ENCODE peak calls at places on chromosomes 7 and 10, in four cellular contexts. X is ovary, N is GM06990, R is tibial nerve. A is an unnamed sample.

GRCh38 chr7:133912916-133913697 is 214.0 kb upstream of the LRGUK start:
- DNase-seq in X (no peak), N (no peak), R (no peak), A (no peak)

GRCh38 chr10:29119374-29119773 is 169.5 kb upstream of the LYZL1 start:
- DNase-seq in X (peak; percentile 34), N (no peak), R (no peak), A (peak; percentile 76)

GRCh38 chr10:71277914-71278665 is 41.0 kb upstream of the SLC29A3 start:
- DNase-seq in X (no peak), N (no peak), R (no peak), A (no peak)

GRCh38 chr7:129607471-129608120 is 3.9 kb upstream of the NRF1 start:
- DNase-seq in X (no peak), N (no peak), R (no peak), A (peak; percentile 35)

GRCh38 chr7:139321071-139321745 is 19.9 kb upstream of the FMC1 start:
- DNase-seq in X (no peak), N (peak; percentile 13), R (no peak), A (peak; percentile 49)

GRCh38 chr10:124520553-124521428 is 59.2 kb downstream of the LHPP start:
- DNase-seq in X (no peak), N (no peak), R (no peak), A (no peak)

GRCh38 chr7:28533731-28534531 is 121.6 kb downstream of the CREB5 start:
- DNase-seq in X (peak; percentile 39), N (no peak), R (peak; percentile 83), A (no peak)

GRCh38 chr7:36207451-36208291 is 54.6 kb downstream of the EEPD1 start:
- DNase-seq in X (peak; percentile 65), N (no peak), R (peak; percentile 51), A (no peak)

GRCh38 chr10:15035385-15036301 is 8.1 kb upstream of the OLAH start:
- DNase-seq in X (no peak), N (no peak), R (peak; percentile 20), A (no peak)

GRCh38 chr10:35372329-35372728 is 36.0 kb downstream of the CCNY start:
- DNase-seq in X (no peak), N (no peak), R (no peak), A (no peak)

GRCh38 chr7:24851791-24852190 is 94.5 kb upstream of the GSDME start:
- DNase-seq in X (no peak), N (no peak), R (no peak), A (no peak)

GRCh38 chr7:19648791-19649190 is 60.0 kb downstream of the POLR1F start:
- DNase-seq in X (no peak), N (no peak), R (no peak), A (no peak)

GRCh38 chr10:97633921-97634320 is 621 bp upstream of the MORN4 start:
- DNase-seq in X (no peak), N (peak; percentile 28), R (no peak), A (no peak)

GRCh38 chr10:50063100-50063499 is 4.7 kb upstream of the WASHC2A start:
- DNase-seq in X (no peak), N (no peak), R (no peak), A (no peak)

GRCh38 chr7:151439855-151440798 is at the start of gene CRYGN:
- DNase-seq in X (peak; percentile 29), N (no peak), R (no peak), A (peak; percentile 32)

GRCh38 chr7:100693312-100694195 is 496 bp downstream of the GIGYF1 start:
- DNase-seq in X (peak; percentile 55), N (no peak), R (no peak), A (no peak)

GRCh38 chr10:36280396-36280795 is 638.3 kb upstream of the FZD8 start:
- DNase-seq in X (no peak), N (no peak), R (no peak), A (no peak)

GRCh38 chr7:155950898-155951553 is 138.8 kb upstream of the SHH start:
- DNase-seq in X (no peak), N (no peak), R (no peak), A (no peak)

GRCh38 chr7:101390901-101391301 is 28.2 kb downstream of the COL26A1 start:
- DNase-seq in X (no peak), N (peak; percentile 74), R (peak; percentile 14), A (peak; percentile 80)

GRCh38 chr7:36021917-36022550 is 131.0 kb upstream of the EEPD1 start:
- DNase-seq in X (peak; percentile 59), N (no peak), R (no peak), A (no peak)

GRCh38 chr7:43123457-43123856 is 11.0 kb downstream of the HECW1 start:
- DNase-seq in X (no peak), N (no peak), R (no peak), A (no peak)

DNA sequence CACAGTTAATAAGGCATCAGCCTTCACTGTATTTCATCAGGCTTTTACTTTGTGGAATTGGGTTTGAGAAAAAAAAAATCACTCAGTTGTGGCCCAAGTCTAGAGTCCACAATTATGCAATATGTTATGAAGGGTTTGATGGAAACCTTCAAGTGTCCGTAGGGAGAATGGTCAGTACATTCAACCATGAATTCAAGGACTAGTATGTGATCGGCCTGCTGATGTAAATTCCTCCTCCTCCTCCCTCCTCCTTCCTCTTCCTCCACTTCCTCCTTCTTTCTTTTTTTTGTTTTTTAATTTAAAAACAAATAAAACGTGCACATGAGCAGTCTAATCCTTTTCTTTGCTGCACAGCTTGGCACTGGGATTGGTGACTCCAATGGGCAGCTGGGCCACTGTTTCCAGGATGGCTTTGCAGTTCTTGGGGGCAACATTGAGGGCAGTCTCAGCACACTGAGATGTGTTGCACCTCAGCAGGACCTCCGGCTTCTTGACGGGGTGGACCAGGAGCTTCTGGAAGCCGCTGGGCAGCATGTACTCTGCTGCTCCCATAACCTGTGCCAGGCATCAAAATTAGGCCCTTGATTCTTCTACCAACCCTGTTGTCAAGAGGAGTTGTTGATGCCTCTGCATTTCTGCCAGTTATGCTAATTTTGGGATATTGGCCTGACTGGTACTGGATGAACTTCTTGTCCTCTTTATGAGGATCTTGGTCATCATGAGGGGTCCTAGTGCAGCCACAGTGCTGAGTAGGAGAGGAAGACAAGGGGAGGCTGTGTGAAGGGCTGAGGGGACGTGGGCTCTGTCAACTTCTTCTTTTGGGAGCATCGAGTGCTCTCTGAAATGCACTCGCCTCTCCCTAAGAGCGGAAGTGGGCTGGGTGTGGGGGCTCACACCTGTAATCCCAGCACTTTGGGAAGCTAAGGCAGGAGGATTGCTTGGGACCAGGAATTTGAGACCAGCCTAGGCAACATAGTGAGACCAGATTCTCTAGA is 9.3 kb upstream of the IL2RA start:
- DNase-seq in X (no peak), N (no peak), R (no peak), A (no peak)
- H3K4me3 ChIP-seq in X (no peak overlapping the region), N (no peak overlapping the region), R (no peak overlapping the region), A (no peak overlapping the region)

DNA sequence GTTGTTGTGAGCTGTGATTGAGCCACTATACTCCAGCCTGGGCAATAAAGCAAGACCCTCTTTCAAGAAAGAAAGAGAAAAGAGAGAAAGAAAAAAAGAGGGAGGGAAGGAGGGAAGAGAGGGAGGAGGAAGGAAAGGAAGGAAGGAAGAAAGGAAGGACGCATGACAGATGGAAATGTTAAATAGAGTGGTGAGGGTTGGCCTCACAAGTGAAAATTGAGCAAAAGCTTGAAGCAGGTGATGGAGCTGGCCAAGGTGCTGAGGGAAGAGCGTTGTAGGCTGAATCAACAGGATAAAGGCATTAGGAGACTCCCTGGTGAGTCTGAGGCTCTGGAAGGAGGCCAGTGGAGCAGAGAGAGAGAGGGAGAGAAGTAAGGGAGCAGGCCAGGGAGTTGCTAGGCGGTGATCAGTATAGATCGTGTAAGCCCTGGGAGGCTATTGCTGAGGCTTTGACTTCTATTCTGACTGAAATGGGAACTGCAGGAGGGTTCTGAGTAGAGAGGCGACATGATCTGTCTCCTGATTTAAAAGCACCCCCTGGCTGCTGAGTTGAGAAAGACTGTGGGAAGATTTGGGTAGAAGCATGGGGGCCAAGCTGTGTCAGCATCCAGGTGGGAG is 26.5 kb upstream of the TMEM248 start:
- DNase-seq in X (no peak), N (no peak), R (no peak), A (peak; percentile 44)
- TF ChIP-seq CTCF in X (no peak), N (peak; percentile 30), R (no peak), A (peak; percentile 30)

DNA sequence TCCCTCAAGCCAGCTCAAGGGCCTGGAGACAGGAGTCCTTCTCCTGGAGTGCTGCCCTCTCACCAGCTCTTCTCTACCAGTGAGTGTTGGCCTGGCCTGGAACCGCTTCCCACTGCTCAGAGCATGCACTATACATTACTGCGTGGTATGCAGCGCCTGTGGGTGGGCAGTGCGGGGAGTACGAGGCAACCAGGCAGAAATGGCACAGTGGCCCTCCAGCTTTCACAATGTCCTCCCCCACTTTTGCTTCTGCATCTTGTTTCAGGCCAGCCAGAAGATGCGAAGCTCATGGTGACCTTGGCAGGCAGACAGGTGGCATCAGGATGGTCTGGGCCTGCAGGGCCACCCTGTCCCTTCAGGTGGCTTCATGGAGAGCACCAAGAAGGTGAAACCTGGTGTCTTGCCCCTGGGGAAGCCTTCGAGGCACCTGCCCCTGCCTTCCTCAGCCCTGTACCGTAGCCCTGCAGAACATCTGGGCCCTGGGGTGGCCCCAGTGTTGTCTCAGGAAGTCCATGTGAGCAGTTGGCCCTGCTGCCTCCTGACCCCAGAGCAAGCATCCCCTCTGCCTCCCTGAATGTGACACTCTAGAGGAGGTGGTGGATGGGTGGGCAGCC is 35.8 kb downstream of the RASGEF1A start:
- DNase-seq in X (no peak), N (no peak), R (no peak), A (no peak)
- H3K27me3 ChIP-seq in X (no peaks in the 10 kb centered on the region), N (no peaks in the 10 kb centered on the region), R (peaks cover 24% of the 10 kb centered on the region), A (peaks cover 4% of the 10 kb centered on the region)

GRCh38 chr10:22927163-22927562 is 690 bp upstream of the ARMC3 start:
- DNase-seq in X (no peak), N (no peak), R (no peak), A (no peak)
- H3K4me3 ChIP-seq in X (no peak overlapping the region), N (no peak overlapping the region), R (no peak overlapping the region), A (peak overlapping the region; percentile 36)

GRCh38 chr10:66916030-66916429 is 9.8 kb upstream of the LRRTM3 start:
- DNase-seq in X (no peak), N (no peak), R (no peak), A (no peak)

GRCh38 chr10:66919248-66919647 is 6.6 kb upstream of the LRRTM3 start:
- DNase-seq in X (no peak), N (no peak), R (no peak), A (no peak)

GRCh38 chr10:66917104-66917503 is 8.7 kb upstream of the LRRTM3 start:
- DNase-seq in X (no peak), N (no peak), R (no peak), A (no peak)
- TF ChIP-seq CTCF in X (no peak), N (no peak), R (no peak), A (peak; percentile 31)

DNA sequence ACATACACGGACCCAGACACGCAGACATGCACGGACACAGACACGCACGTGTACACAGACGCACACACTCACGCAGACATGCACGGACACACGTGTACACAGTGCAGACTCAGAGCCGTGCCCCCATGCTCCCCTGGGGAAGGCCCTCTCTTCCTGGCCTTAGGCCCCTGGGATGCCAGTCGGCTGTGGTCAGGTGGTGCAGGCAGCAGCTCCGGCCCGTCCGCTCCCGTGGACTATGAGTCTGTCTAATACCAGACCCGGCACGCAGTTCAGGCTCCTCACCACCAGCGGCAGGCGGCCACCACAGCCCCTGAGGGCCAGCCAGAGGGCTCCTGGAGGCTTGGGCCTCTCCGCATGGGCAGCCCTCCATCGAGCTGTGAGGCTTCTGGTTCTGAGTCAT is 52.0 kb upstream of the NKX6-2 start:
- DNase-seq in X (peak; percentile 10), N (no peak), R (no peak), A (no peak)
- H3K27me3 ChIP-seq in X (no peaks in the 10 kb centered on the region), N (no peaks in the 10 kb centered on the region), R (peaks cover 43% of the 10 kb centered on the region), A (no peaks in the 10 kb centered on the region)

DNA sequence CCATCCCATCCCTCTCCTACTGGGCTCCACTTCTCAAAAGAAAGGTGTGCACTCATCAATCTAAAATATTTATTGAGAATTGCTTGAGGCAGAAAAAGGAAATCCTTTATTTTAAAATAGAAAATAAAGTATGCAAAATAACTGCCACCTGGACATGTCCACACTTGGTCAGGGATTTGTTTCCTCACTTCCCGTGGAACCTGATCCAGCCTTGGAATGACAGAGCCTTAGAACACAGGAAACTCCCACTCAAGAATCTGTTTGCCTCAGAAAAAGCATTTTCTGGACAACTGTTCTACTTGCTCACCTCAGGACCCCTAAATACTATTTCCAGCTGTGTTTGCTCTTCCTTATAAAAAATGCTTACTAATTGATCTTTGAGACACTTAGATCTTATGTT is 29.0 kb downstream of the AKR1C8 start:
- DNase-seq in X (no peak), N (no peak), R (no peak), A (no peak)
- H3K4me3 ChIP-seq in X (no peak overlapping the region), N (no peak overlapping the region), R (no peak overlapping the region), A (no peak overlapping the region)

A was measured in Caco-2.